ENCODE peak calls at places on chromosomes 11 and 22, in six cellular contexts. U is K562, Z is tibial artery, B is fibroblast of lung, L is brain microvascular endothelial cell, R is substantia nigra. Q is an unnamed sample.

GRCh38 chr11:62295504-62295903 is 3.4 kb downstream of the SCGB1D4 start:
- DNase-seq in B (peak; percentile 17), Z (no peak), L (peak; percentile 43), R (no peak), U (peak; percentile 11), Q (no peak)

GRCh38 chr22:25839755-25840154 is 97.8 kb downstream of the MYO18B start:
- DNase-seq in Z (no peak), U (no peak), R (no peak), B (no peak), L (no peak), Q (no peak)

GRCh38 chr11:102138677-102139076 is 28.4 kb downstream of the YAP1 start:
- DNase-seq in R (no peak), L (peak; percentile 66), B (peak; percentile 89), U (no peak), Z (no peak), Q (no peak)

GRCh38 chr22:47044722-47045545 is 282.5 kb downstream of the TBC1D22A start:
- DNase-seq in B (no peak), Z (no peak), U (no peak), R (no peak), L (no peak), Q (no peak)

GRCh38 chr11:4581443-4581842 is at the start of gene OR52I2:
- DNase-seq in Z (no peak), U (no peak), R (no peak), L (no peak), B (no peak), Q (no peak)

GRCh38 chr11:67095214-67095507 is 23.9 kb upstream of the KDM2A start:
- DNase-seq in B (no peak), Z (no peak), L (no peak), R (no peak), U (no peak), Q (no peak)

GRCh38 chr22:43925433-43926348 is 2.1 kb downstream of the PNPLA3 start:
- DNase-seq in R (no peak), Z (no peak), B (no peak), U (no peak), L (no peak), Q (no peak)

GRCh38 chr11:19935507-19935906 is 222.9 kb downstream of the NAV2 start:
- DNase-seq in B (peak; percentile 35), Z (no peak), R (no peak), U (no peak), L (peak; percentile 80), Q (no peak)

GRCh38 chr11:114110948-114111347 is 51.4 kb downstream of the ZBTB16 start:
- DNase-seq in R (no peak), Z (peak; percentile 78), L (no peak), B (peak; percentile 76), U (no peak), Q (peak; percentile 58)

GRCh38 chr11:128457874-128458273 is 129.5 kb downstream of the ETS1 start:
- DNase-seq in U (no peak), B (no peak), Z (no peak), L (no peak), R (no peak), Q (no peak)

GRCh38 chr22:29531419-29531818 is 22.1 kb downstream of the THOC5 start:
- DNase-seq in U (no peak), B (no peak), R (no peak), Z (no peak), L (no peak), Q (no peak)

GRCh38 chr22:20436309-20437252 is 1.0 kb downstream of the SCARF2 start:
- DNase-seq in B (peak; percentile 29), R (no peak), Z (no peak), U (peak; percentile 30), L (no peak), Q (peak; percentile 68)

GRCh38 chr22:48391171-48391711 is 1436.4 kb downstream of the BRD1 start:
- DNase-seq in Z (no peak), B (no peak), L (no peak), R (no peak), U (no peak), Q (no peak)

GRCh38 chr22:46362221-46362933 is 26.9 kb downstream of the TRMU start:
- DNase-seq in U (no peak), Z (no peak), L (no peak), R (no peak), B (peak; percentile 9), Q (no peak)

GRCh38 chr11:43135966-43136534 is 175.7 kb upstream of the API5 start:
- DNase-seq in U (no peak), Z (no peak), L (no peak), B (no peak), R (no peak), Q (no peak)

GRCh38 chr22:43848366-43849171 is 13.7 kb downstream of the SULT4A1 start:
- DNase-seq in Z (no peak), U (no peak), L (no peak), B (peak; percentile 71), R (no peak), Q (no peak)

GRCh38 chr11:3154001-3154599 is 11.0 kb downstream of the OSBPL5 start:
- DNase-seq in R (no peak), L (peak; percentile 49), U (peak; percentile 47), B (no peak), Z (no peak), Q (no peak)

GRCh38 chr11:109772846-109773400 is 320.3 kb upstream of the ZC3H12C start:
- DNase-seq in L (no peak), Z (no peak), R (peak; percentile 3), U (no peak), B (no peak), Q (no peak)

GRCh38 chr11:40337118-40337517 is 1122.3 kb downstream of the LRRC4C start:
- DNase-seq in R (no peak), B (peak; percentile 19), U (no peak), L (peak; percentile 7), Z (no peak), Q (no peak)

GRCh38 chr11:10298342-10298741 is 4.3 kb upstream of the SBF2 start:
- DNase-seq in Z (no peak), U (no peak), L (peak; percentile 94), R (no peak), B (peak; percentile 88), Q (no peak)

GRCh38 chr11:110433393-110434333 is 3.9 kb downstream of the FDX1 start:
- DNase-seq in R (no peak), Z (no peak), U (no peak), L (no peak), B (peak; percentile 62), Q (no peak)

GRCh38 chr22:43753718-43754117 is 58.4 kb downstream of the EFCAB6 start:
- DNase-seq in Z (no peak), L (no peak), B (no peak), U (no peak), R (no peak), Q (no peak)

GRCh38 chr11:28743101-28743550 is 634.9 kb downstream of the METTL15 start:
- DNase-seq in R (no peak), L (no peak), Z (no peak), B (no peak), U (no peak), Q (no peak)

GRCh38 chr22:26663374-26663923 is 6.1 kb downstream of the MIAT start:
- DNase-seq in B (no peak), R (no peak), Z (no peak), U (no peak), L (no peak), Q (no peak)

GRCh38 chr11:14386895-14387480 is 28.0 kb upstream of the RRAS2 start:
- DNase-seq in L (peak; percentile 98), R (peak; percentile 62), B (peak; percentile 85), Z (no peak), U (peak; percentile 30), Q (no peak)

GRCh38 chr11:118009821-118010737 is 23.9 kb downstream of the IL10RA start:
- DNase-seq in L (no peak), R (no peak), Z (no peak), U (no peak), B (no peak), Q (no peak)
- H3K27ac ChIP-seq in L (no peak overlapping the region), R (peak overlapping the region; percentile 70), Z (no peak overlapping the region), U (peak overlapping the region; percentile 39), B (no peak overlapping the region), Q (no peak overlapping the region)

DNA sequence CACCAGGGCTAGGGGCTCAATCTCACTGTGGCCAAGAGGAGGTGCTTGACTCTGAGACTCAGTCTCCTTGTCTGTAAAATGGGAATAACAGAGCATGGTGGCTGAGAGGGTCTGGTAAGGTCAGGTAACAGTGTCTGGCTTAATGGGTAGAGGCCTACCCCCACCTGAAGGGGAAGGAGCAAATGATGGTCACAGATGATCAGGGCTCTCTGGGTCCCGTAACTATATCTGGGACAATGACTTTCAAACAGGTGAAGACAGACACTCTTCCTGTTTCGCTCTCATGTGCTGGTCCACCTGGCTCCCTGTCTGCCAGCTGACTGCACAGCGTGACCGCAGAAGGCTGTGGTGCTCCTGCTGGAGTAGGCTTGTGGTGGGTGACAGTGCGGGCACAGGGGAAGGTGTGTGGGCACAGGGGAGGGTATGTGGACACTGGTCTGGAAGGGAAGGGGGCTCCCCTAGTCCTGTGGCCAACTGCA is 4.0 kb downstream of the A4GALT start:
- DNase-seq in U (no peak), R (no peak), Z (no peak), L (no peak), B (no peak), Q (no peak)
- H3K27ac ChIP-seq in U (no peak overlapping the region), R (no peak overlapping the region), Z (peak overlapping the region; percentile 38), L (no peak overlapping the region), B (no peak overlapping the region), Q (peak overlapping the region; percentile 45)

GRCh38 chr11:63868399-63869064 is 29.6 kb downstream of the MARK2 start:
- DNase-seq in B (no peak), Z (peak; percentile 41), U (no peak), R (no peak), L (no peak), Q (no peak)

GRCh38 chr11:63870351-63871197 is 31.7 kb downstream of the MARK2 start:
- DNase-seq in B (no peak), L (no peak), R (no peak), Z (no peak), U (no peak), Q (no peak)

GRCh38 chr11:63869686-63870085 is 30.8 kb downstream of the MARK2 start:
- DNase-seq in U (no peak), Z (no peak), B (no peak), L (no peak), R (no peak), Q (no peak)

GRCh38 chr11:63867511-63867910 is 28.6 kb downstream of the MARK2 start:
- DNase-seq in B (no peak), R (no peak), Z (no peak), U (no peak), L (no peak), Q (no peak)

GRCh38 chr11:63869171-63869591 is 30.3 kb downstream of the MARK2 start:
- DNase-seq in U (no peak), R (no peak), L (no peak), B (no peak), Z (no peak), Q (no peak)
- H3K27ac ChIP-seq in U (no peak overlapping the region), R (peak overlapping the region; percentile 17), L (no peak overlapping the region), B (no peak overlapping the region), Z (no peak overlapping the region), Q (no peak overlapping the region)

DNA sequence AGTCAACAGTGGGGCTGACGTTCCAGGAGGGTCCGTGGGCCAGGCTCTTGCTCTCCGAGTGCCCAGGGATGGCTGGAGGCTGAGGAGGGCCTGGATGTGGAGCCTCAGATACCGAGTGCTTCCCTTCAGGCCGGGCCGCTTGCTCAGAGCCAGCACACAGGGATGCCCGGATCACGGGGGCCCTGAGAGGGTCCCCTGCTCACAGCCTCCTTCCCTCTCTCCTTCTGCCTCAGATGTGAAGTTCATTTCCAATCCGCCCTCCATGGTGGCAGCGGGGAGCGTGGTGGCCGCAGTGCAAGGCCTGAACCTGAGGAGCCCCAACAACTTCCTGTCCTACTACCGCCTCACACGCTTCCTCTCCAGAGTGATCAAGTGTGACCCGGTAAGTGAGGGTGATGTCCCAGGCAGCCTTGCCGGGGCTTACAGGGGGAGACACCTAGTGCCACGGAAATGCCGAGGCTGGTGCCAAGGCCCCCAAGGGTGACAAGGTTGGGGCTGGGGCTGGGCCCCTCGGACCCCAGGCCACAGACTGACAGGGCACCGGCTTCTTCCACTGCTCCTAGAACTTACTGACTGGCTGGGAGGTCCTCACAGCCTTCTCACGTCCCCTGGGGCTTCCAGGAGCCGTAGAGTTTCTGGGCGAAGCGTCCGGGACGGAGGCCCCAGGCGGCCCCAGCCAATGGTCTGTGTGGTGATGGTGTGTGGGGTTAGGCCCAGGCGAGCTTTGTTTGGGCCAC is 7.0 kb downstream of the CCND1 start:
- DNase-seq in U (no peak), R (no peak), L (no peak), B (no peak), Z (no peak), Q (no peak)
- H3K27ac ChIP-seq in U (no peak overlapping the region), R (no peak overlapping the region), L (no peak overlapping the region), B (peak overlapping the region; percentile 13), Z (no peak overlapping the region), Q (no peak overlapping the region)